ENCODE peak calls at places on chromosomes 1 and 21, in eight cellular contexts. K is Panc1, B is HepG2, O is K562, U is GM23338, A is HCT116, D is GM12878, C is upper lobe of left lung. G is an unnamed sample. For H3K4me1, the result is how much of the 10 kb centered on the place peaks cover.

GRCh38 chr1:19647643-19648042 is 3.5 kb downstream of the NBL1 start:
- ATAC-seq in C (no peak), B (no peak), U (no peak), O (no peak), D (no peak), K (no peak), A (no peak), G (no peak)

GRCh38 chr1:112727716-112728115 is 12.6 kb upstream of the PPM1J start:
- ATAC-seq in U (no peak), C (no peak), B (peak), A (peak), D (peak), O (peak), K (peak), G (no peak)

GRCh38 chr1:101181930-101182329 is 54.9 kb upstream of the S1PR1 start:
- ATAC-seq in K (no peak), D (no peak), A (no peak), U (no peak), B (no peak), C (peak), O (no peak), G (peak)

GRCh38 chr1:182885591-182885990 is 46.4 kb downstream of the DHX9 start:
- ATAC-seq in C (no peak), O (no peak), B (no peak), K (no peak), D (no peak), U (no peak), A (no peak), G (no peak)

GRCh38 chr1:23585321-23586022 is 26.2 kb upstream of the ID3 start:
- ATAC-seq in K (no peak), O (no peak), C (no peak), A (peak), D (no peak), U (no peak), B (no peak), G (peak)

GRCh38 chr1:7984826-7985225 is 23.3 kb downstream of the PARK7 start:
- ATAC-seq in K (no peak), O (no peak), D (no peak), U (no peak), C (no peak), A (no peak), B (no peak), G (no peak)

GRCh38 chr1:110864260-110864659 is 8.7 kb upstream of the CD53 start:
- ATAC-seq in K (no peak), U (no peak), C (no peak), B (no peak), A (no peak), D (no peak), O (no peak), G (no peak)

GRCh38 chr1:111290104-111290503 is 547 bp upstream of the CHIA start:
- ATAC-seq in C (peak), O (no peak), K (no peak), A (no peak), D (no peak), U (no peak), B (no peak), G (no peak)

DNA sequence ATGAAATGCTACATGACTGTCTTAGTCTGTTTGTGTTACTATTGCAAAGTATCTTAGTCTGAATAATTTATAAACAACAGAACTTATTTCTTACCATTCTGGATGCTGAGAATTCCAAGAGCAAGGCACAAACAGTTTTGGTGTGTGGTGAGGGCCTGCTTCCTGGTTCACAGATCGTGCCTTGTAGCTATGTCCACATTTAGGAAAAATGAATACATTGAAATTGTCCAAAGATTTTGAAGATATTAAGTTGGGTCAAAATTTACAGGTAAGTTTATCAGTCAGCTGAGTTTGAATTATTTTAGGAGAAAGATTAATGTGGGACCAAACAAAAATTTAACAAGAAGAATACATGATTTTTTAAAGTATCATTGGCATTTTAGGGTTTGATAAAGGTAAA is 293.5 kb downstream of the LTN1 start:
- ATAC-seq in C (no peak), U (no peak), A (no peak), B (no peak), K (no peak), O (no peak), D (no peak), G (no peak)
- H3K4me1 ChIP-seq in C (under half), U (under half), A (under half), B (under half), K (under half), O (under half), D (under half), G (under half)

GRCh38 chr1:151056574-151056973 is 2.8 kb downstream of the CDC42SE1 start:
- ATAC-seq in K (no peak), D (no peak), B (no peak), O (no peak), A (no peak), U (no peak), C (no peak), G (no peak)
- TF ChIP-seq POLR2AphosphoS5 in K (no peak), D (no peak), B (no peak), O (peak), A (no peak), U (no peak), C (no peak), G (no peak)

GRCh38 chr1:16142383-16142995 is 13.4 kb downstream of the EPHA2 start:
- ATAC-seq in C (no peak), O (no peak), D (no peak), U (no peak), B (no peak), A (no peak), K (no peak), G (no peak)

GRCh38 chr1:16143566-16144324 is 12.1 kb downstream of the EPHA2 start:
- ATAC-seq in K (peak), A (peak), B (peak), C (peak), O (peak), U (no peak), D (no peak), G (no peak)

GRCh38 chr1:16140068-16140596 is 15.7 kb downstream of the EPHA2 start:
- ATAC-seq in D (no peak), B (no peak), A (no peak), C (no peak), U (no peak), O (no peak), K (peak), G (no peak)

GRCh38 chr1:16143005-16143565 is 12.8 kb downstream of the EPHA2 start:
- ATAC-seq in U (no peak), K (no peak), C (no peak), B (no peak), D (no peak), A (no peak), O (no peak), G (no peak)

GRCh38 chr1:16141573-16142336 is 14.1 kb downstream of the EPHA2 start:
- ATAC-seq in C (no peak), B (no peak), K (no peak), O (no peak), U (no peak), A (no peak), D (no peak), G (no peak)
- H3K4me1 ChIP-seq in C (half or more), B (half or more), K (half or more), O (half or more), U (under half), A (half or more), D (under half), G (under half)

DNA sequence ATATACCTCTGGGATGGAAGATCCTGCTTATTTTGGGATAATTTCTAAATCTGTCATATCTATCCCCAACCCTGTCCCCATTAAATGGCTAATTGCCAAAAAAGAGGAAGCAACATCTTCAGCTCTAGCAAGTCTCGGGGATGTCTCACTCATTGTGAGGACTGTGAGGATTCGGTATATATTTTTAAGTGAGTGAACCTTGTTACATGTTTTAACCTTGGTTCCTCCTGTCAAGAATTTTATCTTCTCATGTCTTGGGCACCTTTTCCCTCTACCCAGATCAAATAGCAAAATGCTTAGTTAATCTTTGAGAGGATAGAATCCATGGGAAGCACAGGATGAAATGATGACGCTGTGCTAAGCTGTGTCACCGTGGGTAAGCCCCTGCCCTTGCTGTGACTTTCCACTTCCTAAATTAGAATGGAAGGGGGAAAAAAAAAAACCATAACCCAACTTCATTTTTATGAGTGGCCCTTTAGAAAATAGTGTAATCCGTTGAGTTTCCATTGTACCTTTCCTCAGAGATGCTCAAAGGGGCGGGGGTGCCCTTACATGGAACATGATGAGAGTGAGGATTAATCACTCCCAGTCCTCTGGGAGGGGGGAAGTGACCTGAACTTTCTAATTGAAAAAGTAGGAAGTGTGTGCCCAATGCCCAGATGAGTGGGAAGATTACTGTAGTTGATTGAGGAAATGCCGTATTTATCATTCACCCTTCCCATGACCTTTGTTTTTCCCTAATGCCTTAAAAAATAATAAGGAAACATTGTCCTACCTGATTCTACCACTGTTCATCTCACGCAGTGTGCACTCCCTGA is 7.7 kb downstream of the ATP1A1 start:
- ATAC-seq in D (peak), U (no peak), C (no peak), A (no peak), B (no peak), O (no peak), K (no peak), G (no peak)
- TF ChIP-seq POLR2AphosphoS5 in D (no peak), U (no peak), C (no peak), A (no peak), B (no peak), O (no peak), K (no peak), G (peak)

GRCh38 chr1:179298952-179299351 is 5.4 kb downstream of the SOAT1 start:
- ATAC-seq in C (no peak), D (peak), A (no peak), K (no peak), U (no peak), O (no peak), B (no peak), G (no peak)
- H3K4me1 ChIP-seq in C (under half), D (under half), A (under half), K (under half), U (under half), O (under half), B (under half), G (under half)

GRCh38 chr1:42209516-42210370 is 45.2 kb upstream of the GUCA2A start:
- ATAC-seq in A (no peak), O (no peak), U (peak), D (no peak), B (no peak), C (no peak), K (peak), G (no peak)

GRCh38 chr1:42210421-42211133 is 46.0 kb upstream of the GUCA2A start:
- ATAC-seq in D (no peak), C (no peak), A (no peak), U (no peak), O (no peak), B (no peak), K (no peak), G (no peak)

GRCh38 chr1:42211224-42211623 is 46.7 kb upstream of the GUCA2A start:
- ATAC-seq in D (no peak), U (no peak), B (no peak), C (no peak), K (no peak), O (no peak), A (no peak), G (no peak)

GRCh38 chr1:42219627-42220026 is 55.1 kb upstream of the GUCA2A start:
- ATAC-seq in K (no peak), O (no peak), D (no peak), C (no peak), A (no peak), B (no peak), U (peak), G (no peak)

DNA sequence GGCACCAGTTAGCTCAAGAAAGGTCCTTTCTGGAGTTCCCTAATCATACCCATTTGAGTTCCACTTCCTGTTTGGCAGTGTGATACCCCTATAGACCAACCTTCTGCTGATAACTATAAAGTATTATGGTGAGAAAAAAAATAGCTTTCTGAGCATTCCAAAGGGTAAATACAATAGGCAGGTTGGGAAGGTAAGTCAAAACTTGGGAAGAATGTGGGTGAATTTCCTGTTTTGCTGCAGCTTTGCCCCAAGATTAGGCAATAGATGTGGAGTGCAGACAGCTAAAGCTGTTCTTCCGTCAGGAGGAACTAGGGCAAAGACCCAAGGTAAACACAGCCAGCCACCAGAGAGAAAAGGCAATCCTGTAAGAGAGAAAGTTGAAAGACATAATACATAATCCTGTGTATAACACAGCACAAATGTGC is 49.9 kb upstream of the GUCA2A start:
- ATAC-seq in D (peak), O (no peak), A (no peak), U (no peak), B (peak), C (peak), K (no peak), G (peak)
- TF ChIP-seq POLR2AphosphoS5 in D (no peak), O (no peak), A (no peak), U (no peak), B (no peak), C (no peak), K (no peak), G (peak)

GRCh38 chr1:115074839-115075534 is 14.3 kb downstream of the TSPAN2 start:
- ATAC-seq in C (no peak), A (no peak), O (no peak), D (no peak), K (no peak), B (no peak), U (no peak), G (no peak)
- H3K4me1 ChIP-seq in C (under half), A (under half), O (under half), D (under half), K (under half), B (under half), U (under half), G (half or more)

DNA sequence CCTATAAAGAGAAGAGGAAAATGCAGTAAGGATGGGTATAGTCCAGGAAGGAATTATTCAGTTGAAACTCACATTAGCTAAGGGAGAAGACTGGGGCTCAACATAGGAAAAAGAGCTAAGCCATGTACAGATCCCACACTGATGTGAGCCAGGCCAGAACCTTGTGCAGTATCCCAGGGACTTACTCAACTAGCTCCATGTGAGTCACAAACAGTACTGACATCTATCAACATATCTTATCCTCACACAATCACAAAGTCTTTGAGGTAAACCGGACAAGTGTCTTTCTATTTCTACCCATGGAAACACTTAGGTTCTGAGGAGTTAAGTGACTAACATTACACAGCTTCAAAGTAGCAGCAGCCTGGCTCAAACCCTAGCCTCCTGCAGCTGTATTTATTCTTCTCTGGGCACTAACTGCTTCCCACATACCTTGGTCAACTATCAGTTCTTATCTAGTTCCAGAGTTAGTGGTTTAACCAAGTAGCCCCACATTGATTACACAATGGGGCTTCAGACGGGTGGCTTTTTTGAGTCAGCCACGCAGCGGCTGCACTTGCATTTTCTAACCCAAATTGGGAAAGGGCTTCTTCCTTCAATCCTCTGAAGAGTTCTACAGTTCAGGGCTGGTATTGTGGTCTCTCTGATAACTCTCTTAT is 9.5 kb downstream of the CD5L start:
- ATAC-seq in U (no peak), C (no peak), K (no peak), O (no peak), A (no peak), D (peak), B (no peak), G (no peak)
- TF ChIP-seq POLR2AphosphoS5 in U (no peak), C (no peak), K (no peak), O (no peak), A (no peak), D (no peak), B (no peak), G (no peak)

GRCh38 chr1:155009221-155009711 is 6.7 kb downstream of the ZBTB7B start:
- ATAC-seq in A (no peak), O (no peak), B (no peak), C (no peak), D (no peak), U (no peak), K (no peak), G (no peak)
- H3K4me1 ChIP-seq in A (under half), O (half or more), B (half or more), C (half or more), D (half or more), U (half or more), K (half or more), G (under half)

G was measured in gastroesophageal sphincter.